ENCODE peak calls at places on chromosomes 4 and X, in eight cellular contexts. I, O, A, Y, H, N, Z and C are unnamed samples.

GRCh38 chr4:124974163-124974562 is 261.6 kb upstream of the ANKRD50 start:
- DNase-seq in I (no peak), Y (no peak), A (no peak), O (no peak), Z (no peak), N (no peak), H (no peak), C (no peak)

GRCh38 chrX:81874807-81875206 is 672.9 kb downstream of the SH3BGRL start:
- DNase-seq in N (no peak), I (no peak), Z (no peak), H (no peak), O (no peak), Y (no peak), A (no peak), C (no peak)

GRCh38 chrX:100381613-100382012 is 28.5 kb downstream of the PCDH19 start:
- DNase-seq in A (no peak), H (no peak), I (no peak), N (peak; percentile 31), Z (no peak), O (no peak), Y (no peak), C (no peak)

GRCh38 chr4:106245176-106245575 is 70.8 kb downstream of the TBCK start:
- DNase-seq in O (no peak), A (no peak), N (no peak), H (no peak), I (no peak), Z (no peak), Y (no peak), C (no peak)

GRCh38 chr4:38664704-38665401 is 854 bp downstream of the KLF3 start:
- DNase-seq in N (peak; percentile 50), Y (peak; percentile 90), H (peak; percentile 42), I (peak; percentile 88), Z (no peak), O (peak; percentile 81), A (peak; percentile 88), C (peak; percentile 71)

GRCh38 chr4:74838746-74839370 is 44.5 kb upstream of the BTC start:
- DNase-seq in Y (no peak), I (no peak), A (no peak), O (no peak), H (no peak), N (peak; percentile 25), Z (no peak), C (no peak)

GRCh38 chrX:122913134-122913533 is 270.9 kb upstream of the GRIA3 start:
- DNase-seq in A (no peak), H (no peak), Z (no peak), O (no peak), I (no peak), N (no peak), Y (no peak), C (no peak)

GRCh38 chrX:36908801-36909403 is 99.3 kb upstream of the FAM47C start:
- DNase-seq in Y (no peak), Z (no peak), A (peak; percentile 26), O (no peak), I (no peak), H (no peak), N (peak; percentile 22), C (no peak)

GRCh38 chrX:109842611-109843010 is 109.6 kb upstream of the ACSL4 start:
- DNase-seq in Y (no peak), H (no peak), I (no peak), A (no peak), Z (no peak), N (no peak), O (no peak), C (no peak)

DNA sequence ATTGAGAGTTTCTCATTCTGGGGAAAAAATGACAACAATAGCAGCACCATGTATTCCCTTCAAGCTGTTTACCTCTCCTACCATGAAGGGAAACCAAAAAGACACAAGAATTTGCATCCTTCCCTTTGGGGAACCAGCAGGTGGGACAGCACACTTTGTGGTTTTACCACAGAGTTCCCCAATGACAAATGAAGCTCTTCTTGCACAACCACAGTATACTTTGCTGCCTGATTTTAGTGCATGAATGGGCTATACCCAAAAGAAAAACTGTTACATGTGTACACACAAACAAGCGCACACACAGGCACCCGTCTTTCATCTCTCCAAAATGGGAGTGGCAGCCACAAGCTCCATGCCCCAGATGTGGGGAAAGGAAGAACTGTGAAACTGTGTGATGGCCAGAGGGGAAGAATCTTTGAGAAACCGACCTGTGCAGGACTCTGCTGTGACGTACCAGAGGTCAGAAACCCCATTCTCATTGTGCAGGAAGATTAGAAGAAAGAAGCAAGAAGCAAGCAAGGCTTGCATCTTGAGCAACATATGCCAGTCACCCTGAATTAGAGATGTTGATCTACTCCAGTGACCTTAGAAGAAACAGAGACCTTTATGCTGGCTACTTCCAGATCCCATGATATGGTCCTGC is 2.7 kb upstream of the MAML3 start:
- DNase-seq in Y (no peak), N (peak; percentile 9), O (no peak), A (no peak), H (no peak), Z (no peak), I (no peak), C (no peak)
- H3K4me3 ChIP-seq in Y (no peak overlapping the region), N (no peak overlapping the region), O (no peak overlapping the region), A (no peak overlapping the region), H (no peak overlapping the region), Z (no peak overlapping the region), I (no peak overlapping the region), C (no peak overlapping the region)

DNA sequence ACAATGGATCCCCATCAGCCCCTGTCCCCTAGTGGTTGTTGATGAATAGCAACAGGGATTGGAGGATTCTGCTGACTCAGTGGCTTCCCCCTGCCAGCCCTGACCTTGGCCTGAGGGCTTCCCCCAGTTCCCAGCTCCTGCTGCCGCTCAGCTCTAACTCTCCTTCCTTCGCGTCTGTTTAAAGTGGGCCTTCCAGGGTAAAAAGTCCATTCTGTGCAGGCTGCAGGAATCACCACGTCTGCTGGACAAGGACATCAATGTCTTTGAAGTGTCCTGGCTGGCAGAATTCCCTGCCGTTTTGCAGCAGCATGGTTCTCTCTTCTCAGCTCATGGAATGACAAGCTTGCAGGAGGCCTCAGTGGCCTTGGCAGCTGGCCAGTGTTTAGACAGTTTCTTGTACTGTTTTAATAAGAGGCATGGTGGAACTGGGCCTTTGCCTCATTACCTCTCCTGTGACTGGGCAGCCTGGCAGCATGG is 152.5 kb upstream of the STX18 start:
- DNase-seq in H (peak; percentile 25), O (no peak), Z (no peak), Y (no peak), A (peak; percentile 49), I (no peak), N (peak; percentile 42), C (no peak)
- TF ChIP-seq CTCF in H (no peak), O (no peak), Z (peak; percentile 60), Y (no peak), A (peak; percentile 49), I (no peak), N (peak; percentile 52), C (no peak)

GRCh38 chr4:118761387-118762016 is 74.4 kb downstream of the SEC24D start:
- DNase-seq in Y (no peak), A (no peak), O (no peak), N (no peak), Z (no peak), I (no peak), H (no peak), C (no peak)
- H3K4me3 ChIP-seq in Y (no peak overlapping the region), A (no peak overlapping the region), O (no peak overlapping the region), N (no peak overlapping the region), Z (no peak overlapping the region), I (no peak overlapping the region), H (no peak overlapping the region), C (no peak overlapping the region)

GRCh38 chr4:76305971-76306881 is at the start of gene STBD1:
- DNase-seq in Z (no peak), O (peak; percentile 90), Y (peak; percentile 91), I (peak; percentile 89), H (peak; percentile 22), N (peak; percentile 60), A (peak; percentile 90), C (peak; percentile 92)
- TF ChIP-seq CTCF in Z (peak; percentile 13), O (no peak), Y (no peak), I (no peak), H (no peak), N (no peak), A (peak; percentile 13), C (no peak)

GRCh38 chr4:78937837-78938236 is 1.4 kb downstream of the PAQR3 start:
- DNase-seq in H (no peak), A (no peak), Z (no peak), N (peak; percentile 28), Y (no peak), O (no peak), I (no peak), C (no peak)

GRCh38 chr4:78939667-78940008 is 400 bp upstream of the PAQR3 start:
- DNase-seq in H (no peak), Z (no peak), N (no peak), O (no peak), I (no peak), A (peak; percentile 21), Y (no peak), C (no peak)

GRCh38 chr4:78940752-78941151 is 1.5 kb upstream of the PAQR3 start:
- DNase-seq in Y (no peak), N (no peak), I (no peak), O (no peak), Z (no peak), H (no peak), A (no peak), C (no peak)

GRCh38 chr4:78938474-78938867 is 767 bp downstream of the PAQR3 start:
- DNase-seq in H (no peak), Z (no peak), I (no peak), N (peak; percentile 12), Y (no peak), A (no peak), O (no peak), C (no peak)

DNA sequence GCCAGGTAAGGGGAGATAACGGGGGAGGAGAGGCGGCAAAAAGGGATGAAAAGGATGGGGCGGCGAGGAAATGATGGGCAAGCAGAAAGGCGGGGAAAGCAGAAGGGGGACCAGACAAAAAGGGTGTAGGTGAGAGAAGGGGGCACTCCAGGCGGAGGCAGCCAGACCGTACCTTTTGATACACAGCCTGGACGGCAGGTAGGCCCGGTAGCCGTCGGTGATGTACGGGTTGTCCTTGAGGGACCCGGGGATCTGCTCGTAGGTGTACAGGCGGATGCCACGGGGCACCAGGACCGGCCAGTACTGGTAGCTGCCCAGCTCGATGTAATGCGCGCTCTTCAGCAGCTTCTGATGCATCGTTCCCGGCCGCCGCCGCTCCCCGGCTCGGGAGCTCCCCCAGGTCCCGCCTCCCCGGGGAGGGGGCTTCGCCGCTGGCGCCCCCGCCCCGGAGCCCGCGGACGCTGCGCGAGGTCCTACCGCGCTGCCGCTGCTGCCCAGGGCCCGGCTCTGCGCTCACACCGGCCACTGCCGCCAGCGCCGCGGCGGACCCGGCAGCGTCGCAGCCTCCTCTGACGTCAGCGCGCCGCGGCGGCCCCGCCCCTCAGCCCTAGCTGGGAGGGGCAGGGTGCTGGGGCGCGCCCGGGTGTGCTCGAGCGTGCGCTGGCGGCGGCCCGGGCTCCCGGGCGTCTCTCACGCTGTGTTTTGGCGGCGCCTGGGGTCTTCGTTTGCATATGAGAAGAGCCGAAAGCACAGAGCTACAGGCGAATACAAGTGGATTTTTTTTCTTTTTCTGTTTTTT is at the start of gene PAQR3:
- DNase-seq in N (peak; percentile 76), I (peak; percentile 92), O (peak; percentile 93), A (peak; percentile 95), Y (peak; percentile 98), Z (no peak), H (peak; percentile 66), C (peak; percentile 96)
- H3K4me3 ChIP-seq in N (peak within 1 kb of the TSS; percentile 89), I (peak within 1 kb of the TSS; percentile 70), O (peak within 1 kb of the TSS; percentile 97), A (peak within 1 kb of the TSS; percentile 79), Y (peak within 1 kb of the TSS; percentile 76), Z (peak within 1 kb of the TSS; percentile 66), H (peak within 1 kb of the TSS; percentile 88), C (peak within 1 kb of the TSS; percentile 86)